ENCODE peak calls at places on chromosomes 7 and 10, in seven cellular contexts. L, S, D, G, K, P and B are unnamed samples.

GRCh38 chr10:129259128-129259527 is 207.9 kb upstream of the MGMT start:
- DNase-seq in L (no peak), S (no peak), D (no peak), G (no peak), K (no peak), P (no peak), B (no peak)

GRCh38 chr10:100744136-100744979 is 1.0 kb upstream of the PAX2 start:
- DNase-seq in L (no peak), S (no peak), D (no peak), G (no peak), K (no peak), P (no peak), B (no peak)

GRCh38 chr10:113899952-113900598 is 45.6 kb downstream of the NHLRC2 start:
- DNase-seq in L (no peak), S (no peak), D (no peak), G (no peak), K (no peak), P (no peak), B (no peak)

GRCh38 chr10:78777466-78778256 is 291.1 kb upstream of the ZMIZ1 start:
- DNase-seq in L (no peak), S (no peak), D (no peak), G (no peak), K (no peak), P (no peak), B (no peak)

GRCh38 chr10:130466271-130466997 is 330.2 kb downstream of the GLRX3 start:
- DNase-seq in L (no peak), S (no peak), D (no peak), G (no peak), K (no peak), P (no peak), B (no peak)

GRCh38 chr7:82202107-82202506 is 241.5 kb downstream of the CACNA2D1 start:
- DNase-seq in L (no peak), S (no peak), D (no peak), G (no peak), K (no peak), P (no peak), B (no peak)

GRCh38 chr10:12321641-12322040 is 27.7 kb upstream of the CAMK1D start:
- DNase-seq in L (no peak), S (no peak), D (no peak), G (no peak), K (no peak), P (no peak), B (no peak)

GRCh38 chr7:55120074-55120473 is 101.3 kb downstream of the EGFR start:
- DNase-seq in L (no peak), S (no peak), D (no peak), G (no peak), K (no peak), P (no peak), B (no peak)

GRCh38 chr10:74445493-74445892 is 294.5 kb downstream of the ADK start:
- DNase-seq in L (no peak), S (no peak), D (no peak), G (no peak), K (no peak), P (no peak), B (no peak)

GRCh38 chr7:151115121-151115835 is 29.0 kb downstream of the AGAP3 start:
- DNase-seq in L (no peak), S (peak), D (no peak), G (peak), K (peak), P (no peak), B (no peak)

GRCh38 chr10:118754132-118754555 is 626 bp downstream of the CACUL1 start:
- DNase-seq in L (peak), S (peak), D (peak), G (peak), K (peak), P (peak), B (peak)

GRCh38 chr10:59432207-59432900 is 70.0 kb upstream of the FAM13C start:
- DNase-seq in L (no peak), S (no peak), D (no peak), G (peak), K (no peak), P (no peak), B (no peak)

GRCh38 chr7:157684596-157685429 is 348.0 kb downstream of the DNAJB6 start:
- DNase-seq in L (no peak), S (peak), D (no peak), G (no peak), K (no peak), P (peak), B (peak)

GRCh38 chr10:123967626-123968243 is 76.1 kb upstream of the CPXM2 start:
- DNase-seq in L (peak), S (peak), D (peak), G (peak), K (no peak), P (peak), B (peak)

GRCh38 chr7:151031011-151031410 is 2.8 kb downstream of the ABCB8 start:
- DNase-seq in L (no peak), S (no peak), D (no peak), G (no peak), K (no peak), P (no peak), B (no peak)

GRCh38 chr10:44934416-44935200 is 23.5 kb downstream of the TMEM72 start:
- DNase-seq in L (no peak), S (no peak), D (no peak), G (no peak), K (no peak), P (no peak), B (no peak)

GRCh38 chr7:84228526-84228925 is 33.9 kb upstream of the SEMA3A start:
- DNase-seq in L (no peak), S (no peak), D (no peak), G (no peak), K (no peak), P (peak), B (no peak)

GRCh38 chr10:98045785-98046389 is 15.5 kb upstream of the CRTAC1 start:
- DNase-seq in L (peak), S (peak), D (peak), G (peak), K (peak), P (peak), B (peak)

GRCh38 chr10:110833234-110833940 is 38.3 kb upstream of the PDCD4 start:
- DNase-seq in L (peak), S (peak), D (no peak), G (no peak), K (no peak), P (no peak), B (no peak)

GRCh38 chr7:106609416-106609815 is 51.5 kb downstream of the CCDC71L start:
- DNase-seq in L (no peak), S (no peak), D (no peak), G (peak), K (no peak), P (no peak), B (no peak)

GRCh38 chr10:27383595-27384542 is 120.2 kb upstream of the RAB18 start:
- DNase-seq in L (no peak), S (no peak), D (no peak), G (peak), K (no peak), P (no peak), B (no peak)

GRCh38 chr7:98284335-98285036 is 3.0 kb downstream of the BRI3 start:
- DNase-seq in L (peak), S (no peak), D (peak), G (peak), K (no peak), P (no peak), B (no peak)

GRCh38 chr7:51350195-51350896 is 33.7 kb upstream of the COBL start:
- DNase-seq in L (peak), S (no peak), D (no peak), G (no peak), K (no peak), P (no peak), B (no peak)

GRCh38 chr10:133270773-133271297 is 5.8 kb downstream of the ADAM8 start:
- DNase-seq in L (no peak), S (no peak), D (no peak), G (no peak), K (no peak), P (no peak), B (no peak)

GRCh38 chr10:110006358-110007170 is 1.2 kb upstream of the ADD3 start:
- DNase-seq in L (peak), S (no peak), D (no peak), G (peak), K (no peak), P (peak), B (no peak)

GRCh38 chr7:78018541-78019456 is 220.2 kb downstream of the PHTF2 start:
- DNase-seq in L (no peak), S (peak), D (peak), G (peak), K (no peak), P (no peak), B (peak)

GRCh38 chr7:140982508-140982907 is 32.2 kb downstream of the MRPS33 start:
- DNase-seq in L (no peak), S (no peak), D (no peak), G (no peak), K (no peak), P (no peak), B (no peak)

GRCh38 chr7:22564511-22565045 is 64.6 kb upstream of the STEAP1B start:
- DNase-seq in L (no peak), S (no peak), D (no peak), G (peak), K (no peak), P (no peak), B (no peak)

GRCh38 chr10:87842220-87842641 is 21.1 kb downstream of the KLLN start:
- DNase-seq in L (peak), S (no peak), D (no peak), G (peak), K (no peak), P (no peak), B (no peak)

GRCh38 chr10:8066797-8067196 is 12.3 kb downstream of the GATA3 start:
- DNase-seq in L (no peak), S (no peak), D (no peak), G (no peak), K (no peak), P (no peak), B (no peak)

GRCh38 chr7:69309601-69310000 is 288.7 kb upstream of the AUTS2 start:
- DNase-seq in L (no peak), S (no peak), D (no peak), G (no peak), K (no peak), P (no peak), B (no peak)

GRCh38 chr7:135670179-135670578 is 7.9 kb downstream of the STMP1 start:
- DNase-seq in L (no peak), S (no peak), D (no peak), G (peak), K (no peak), P (no peak), B (no peak)

GRCh38 chr10:124525751-124526600 is 64.4 kb downstream of the LHPP start:
- DNase-seq in L (no peak), S (no peak), D (no peak), G (no peak), K (no peak), P (no peak), B (no peak)

GRCh38 chr7:9124320-9124719 is 690.9 kb downstream of the NXPH1 start:
- DNase-seq in L (no peak), S (no peak), D (no peak), G (no peak), K (no peak), P (no peak), B (no peak)

GRCh38 chr10:63286340-63286739 is 153.2 kb downstream of the NRBF2 start:
- DNase-seq in L (no peak), S (no peak), D (no peak), G (no peak), K (no peak), P (no peak), B (no peak)

GRCh38 chr7:38801786-38802185 is 107.2 kb downstream of the VPS41 start:
- DNase-seq in L (no peak), S (no peak), D (no peak), G (no peak), K (no peak), P (no peak), B (no peak)

GRCh38 chr7:158350166-158350900 is 237.3 kb downstream of the PTPRN2 start:
- DNase-seq in L (no peak), S (no peak), D (no peak), G (no peak), K (no peak), P (no peak), B (no peak)

GRCh38 chr7:95718556-95719410 is 53.6 kb upstream of the DYNC1I1 start:
- DNase-seq in L (no peak), S (no peak), D (no peak), G (peak), K (no peak), P (no peak), B (no peak)

GRCh38 chr7:141571059-141571458 is 19.8 kb downstream of the AGK start:
- DNase-seq in L (no peak), S (no peak), D (no peak), G (no peak), K (no peak), P (no peak), B (no peak)

GRCh38 chr7:36286241-36286640 is 103.4 kb upstream of the ANLN start:
- DNase-seq in L (no peak), S (no peak), D (no peak), G (no peak), K (peak), P (no peak), B (no peak)